ENCODE peak calls at places on chromosomes 2 and 18, in four cellular contexts. One of them, this sample, is unnamed.

GRCh38 chr2:71000780-71001591 is 6.3 kb upstream of the TEX261 start:
- DNase-seq in GM12878: no peak
- DNase-seq in K562: peak; percentile 79
- DNase-seq in HepG2: peak; percentile 65
- DNase-seq in this sample: peak; percentile 77

GRCh38 chr2:108133457-108133856 is 106.3 kb upstream of the SULT1C3 start:
- DNase-seq in GM12878: no peak
- DNase-seq in HepG2: no peak
- DNase-seq in K562: no peak
- DNase-seq in this sample: no peak

GRCh38 chr2:64482765-64483504 is 29.0 kb downstream of the LGALSL start:
- DNase-seq in K562: no peak
- DNase-seq in GM12878: no peak
- DNase-seq in HepG2: no peak
- DNase-seq in this sample: no peak

GRCh38 chr18:634551-635045 is 22.9 kb upstream of the TYMS start:
- DNase-seq in K562: no peak
- DNase-seq in HepG2: no peak
- DNase-seq in GM12878: no peak
- DNase-seq in this sample: no peak

GRCh38 chr2:178478102-178478441 is 328 bp downstream of the FKBP7 start:
- DNase-seq in HepG2: no peak
- DNase-seq in K562: peak; percentile 53
- DNase-seq in GM12878: no peak
- DNase-seq in this sample: no peak

GRCh38 chr2:74379851-74380789 is at the start of gene DCTN1:
- DNase-seq in GM12878: no peak
- DNase-seq in K562: peak; percentile 52
- DNase-seq in HepG2: peak; percentile 25
- DNase-seq in this sample: peak; percentile 46

GRCh38 chr2:84938194-84938879 is 32.6 kb upstream of the KCMF1 start:
- DNase-seq in GM12878: peak; percentile 82
- DNase-seq in K562: no peak
- DNase-seq in HepG2: peak; percentile 35
- DNase-seq in this sample: no peak

GRCh38 chr18:59605633-59606192 is 91.5 kb downstream of the CCBE1 start:
- DNase-seq in GM12878: no peak
- DNase-seq in HepG2: no peak
- DNase-seq in K562: no peak
- DNase-seq in this sample: no peak

GRCh38 chr2:10278029-10278762 is 24.5 kb upstream of the HPCAL1 start:
- DNase-seq in K562: peak; percentile 84
- DNase-seq in GM12878: no peak
- DNase-seq in HepG2: peak; percentile 87
- DNase-seq in this sample: no peak

GRCh38 chr2:238488347-238488826 is 61.7 kb downstream of the ASB1 start:
- DNase-seq in K562: no peak
- DNase-seq in HepG2: no peak
- DNase-seq in GM12878: no peak
- DNase-seq in this sample: no peak

GRCh38 chr2:437772-438393 is 150.0 kb upstream of the ALKAL2 start:
- DNase-seq in HepG2: no peak
- DNase-seq in GM12878: no peak
- DNase-seq in K562: no peak
- DNase-seq in this sample: no peak

GRCh38 chr2:11131166-11131920 is 23.9 kb upstream of the SLC66A3 start:
- DNase-seq in HepG2: no peak
- DNase-seq in GM12878: no peak
- DNase-seq in K562: no peak
- DNase-seq in this sample: no peak

GRCh38 chr2:222485367-222486211 is 61.2 kb downstream of the SGPP2 start:
- DNase-seq in K562: no peak
- DNase-seq in GM12878: no peak
- DNase-seq in HepG2: no peak
- DNase-seq in this sample: no peak

GRCh38 chr2:206798009-206798408 is 32.6 kb downstream of the FASTKD2 start:
- DNase-seq in K562: no peak
- DNase-seq in GM12878: no peak
- DNase-seq in HepG2: no peak
- DNase-seq in this sample: no peak

GRCh38 chr2:96947949-96948348 is 38.4 kb downstream of the FAM178B start:
- DNase-seq in HepG2: no peak
- DNase-seq in K562: no peak
- DNase-seq in GM12878: no peak
- DNase-seq in this sample: no peak

GRCh38 chr2:157194844-157195243 is 62.7 kb upstream of the GALNT5 start:
- DNase-seq in HepG2: no peak
- DNase-seq in K562: no peak
- DNase-seq in GM12878: no peak
- DNase-seq in this sample: no peak

GRCh38 chr18:34965511-34965910 is 75.7 kb upstream of the MAPRE2 start:
- DNase-seq in K562: no peak
- DNase-seq in GM12878: no peak
- DNase-seq in HepG2: no peak
- DNase-seq in this sample: no peak

GRCh38 chr2:189860161-189860560 is 75.9 kb downstream of the PMS1 start:
- DNase-seq in K562: no peak
- DNase-seq in HepG2: no peak
- DNase-seq in GM12878: no peak
- DNase-seq in this sample: no peak
- TF ChIP-seq ATF3 in K562: no peak
- TF ChIP-seq ATF3 in HepG2: no peak
- TF ChIP-seq ATF3 in GM12878: no peak
- TF ChIP-seq ATF3 in this sample: no peak

GRCh38 chr2:12717988-12718661 is 1.4 kb downstream of the TRIB2 start:
- DNase-seq in GM12878: no peak
- DNase-seq in HepG2: no peak
- DNase-seq in K562: no peak
- DNase-seq in this sample: no peak
- TF ChIP-seq NR2C2 in GM12878: no peak
- TF ChIP-seq NR2C2 in HepG2: no peak
- TF ChIP-seq NR2C2 in K562: no peak
- TF ChIP-seq NR2C2 in this sample: no peak

GRCh38 chr18:48133675-48134251 is 203.3 kb upstream of the SMAD2 start:
- DNase-seq in GM12878: no peak
- DNase-seq in K562: no peak
- DNase-seq in HepG2: no peak
- DNase-seq in this sample: no peak
- TF ChIP-seq ATF3 in GM12878: no peak
- TF ChIP-seq ATF3 in K562: no peak
- TF ChIP-seq ATF3 in HepG2: no peak
- TF ChIP-seq ATF3 in this sample: no peak

DNA sequence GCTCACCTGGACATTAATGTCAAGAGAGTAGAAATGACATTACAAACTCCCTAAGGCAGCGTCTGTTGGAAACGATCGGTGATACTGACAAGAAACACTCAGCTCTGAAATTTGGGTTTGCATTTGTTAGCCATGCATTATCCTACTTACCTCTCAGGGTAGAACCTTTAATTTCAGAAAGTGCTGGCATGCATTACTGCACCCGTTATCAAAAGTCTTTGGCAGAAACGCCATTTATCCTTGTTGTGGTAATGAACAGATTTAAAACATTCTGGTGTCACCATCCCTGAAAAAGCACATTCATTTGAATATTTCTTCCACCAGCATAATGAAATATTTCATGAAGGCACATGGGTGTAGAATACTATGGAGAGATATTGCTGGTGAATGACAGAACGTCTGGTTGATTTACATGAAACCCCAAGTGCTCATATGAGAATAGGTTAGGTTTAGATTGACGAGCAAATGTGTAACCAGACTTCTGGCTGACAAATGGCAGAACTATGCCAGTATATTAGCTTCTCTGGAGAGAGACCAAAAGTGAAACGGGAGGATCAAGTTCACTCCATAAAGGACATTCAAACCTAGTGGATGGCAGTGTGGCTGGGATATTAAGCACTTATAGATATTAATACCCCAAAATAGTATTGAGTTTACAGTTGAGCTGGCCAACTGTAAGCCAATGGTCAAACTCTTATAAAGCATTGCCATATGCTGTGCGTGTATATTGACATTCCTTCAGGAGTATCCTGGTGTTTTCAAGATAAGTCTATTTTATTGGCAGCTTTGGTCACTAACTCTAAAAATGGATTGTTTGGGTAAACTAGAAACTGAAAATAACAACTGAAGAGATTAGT is 53.6 kb upstream of the ITGB6 start:
- DNase-seq in K562: no peak
- DNase-seq in GM12878: no peak
- DNase-seq in HepG2: no peak
- DNase-seq in this sample: no peak
- TF ChIP-seq NR2C2 in K562: no peak
- TF ChIP-seq NR2C2 in GM12878: no peak
- TF ChIP-seq NR2C2 in HepG2: no peak
- TF ChIP-seq NR2C2 in this sample: no peak

GRCh38 chr2:218811382-218811781 is 20.2 kb downstream of the PRKAG3 start:
- DNase-seq in K562: no peak
- DNase-seq in GM12878: no peak
- DNase-seq in HepG2: no peak
- DNase-seq in this sample: no peak
- TF ChIP-seq ATF3 in K562: no peak
- TF ChIP-seq ATF3 in GM12878: no peak
- TF ChIP-seq ATF3 in HepG2: no peak
- TF ChIP-seq ATF3 in this sample: no peak

GRCh38 chr2:56473524-56473923 is 289.7 kb downstream of the CCDC85A start:
- DNase-seq in GM12878: no peak
- DNase-seq in K562: no peak
- DNase-seq in HepG2: no peak
- DNase-seq in this sample: no peak
- TF ChIP-seq NR2C2 in GM12878: no peak
- TF ChIP-seq NR2C2 in K562: no peak
- TF ChIP-seq NR2C2 in HepG2: no peak
- TF ChIP-seq NR2C2 in this sample: no peak

DNA sequence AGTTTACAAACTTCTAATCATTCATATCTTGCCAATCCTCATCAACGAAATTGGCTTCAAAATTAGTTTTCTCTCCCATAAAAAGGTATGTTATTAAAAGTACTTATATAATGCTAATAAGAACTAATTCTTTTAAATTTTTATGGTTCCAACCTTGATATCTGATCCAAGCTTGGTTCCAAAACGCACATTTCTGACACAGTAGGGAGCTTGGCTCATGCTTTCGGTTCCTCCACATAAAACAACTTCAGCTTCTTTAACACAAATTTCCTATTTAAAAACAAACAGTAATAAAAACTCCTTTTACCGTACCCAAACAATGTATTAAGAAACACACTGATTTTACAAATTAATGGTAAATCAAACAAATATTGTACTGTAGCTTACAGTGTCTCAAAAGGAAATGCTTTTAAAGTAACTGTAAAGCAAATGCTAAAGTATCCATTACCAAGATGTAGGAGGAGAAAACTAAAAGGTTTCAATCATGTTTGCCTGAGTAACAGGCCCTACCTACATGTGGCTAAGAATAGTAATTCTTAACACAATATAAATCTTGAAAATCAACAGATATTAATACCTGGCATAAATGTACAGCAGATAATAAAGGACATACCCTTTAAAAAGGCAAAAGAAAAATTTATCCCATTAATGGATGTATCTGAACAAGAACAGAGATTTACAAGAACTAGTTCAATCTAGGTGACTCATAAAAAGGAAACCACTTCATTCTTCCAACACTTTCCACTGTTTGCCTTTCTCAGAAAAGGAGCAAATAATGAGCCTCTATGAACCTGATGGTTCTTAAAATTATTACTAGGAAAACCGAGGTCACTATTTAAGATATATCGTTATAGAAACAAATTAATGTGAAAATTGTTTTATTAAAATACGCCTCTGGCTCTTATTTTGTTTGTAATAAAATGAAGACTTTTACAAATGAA is 17.5 kb downstream of the ACAA2 start:
- DNase-seq in HepG2: no peak
- DNase-seq in K562: no peak
- DNase-seq in GM12878: no peak
- DNase-seq in this sample: no peak
- TF ChIP-seq ATF3 in HepG2: no peak
- TF ChIP-seq ATF3 in K562: no peak
- TF ChIP-seq ATF3 in GM12878: no peak
- TF ChIP-seq ATF3 in this sample: no peak

GRCh38 chr2:120857931-120858330 is 122.3 kb downstream of the GLI2 start:
- DNase-seq in K562: no peak
- DNase-seq in GM12878: no peak
- DNase-seq in HepG2: no peak
- DNase-seq in this sample: no peak
- TF ChIP-seq NR2C2 in K562: no peak
- TF ChIP-seq NR2C2 in GM12878: no peak
- TF ChIP-seq NR2C2 in HepG2: no peak
- TF ChIP-seq NR2C2 in this sample: no peak

GRCh38 chr18:79756826-79757225 is 40.9 kb upstream of the KCNG2 start:
- DNase-seq in GM12878: no peak
- DNase-seq in K562: no peak
- DNase-seq in HepG2: no peak
- DNase-seq in this sample: no peak
- TF ChIP-seq ATF3 in GM12878: no peak
- TF ChIP-seq ATF3 in K562: no peak
- TF ChIP-seq ATF3 in HepG2: no peak
- TF ChIP-seq ATF3 in this sample: no peak